ENCODE peak calls at places on chromosome 21, in four cellular contexts. K is GM12878, U is HepG2, T is K562. H is an unnamed sample.

GRCh38 chr21:38561205-38561604 is 62.9 kb upstream of the ERG start:
- DNase-seq in K (no peak), T (no peak), U (no peak), H (no peak)

GRCh38 chr21:44612029-44612486 is at the start of gene KRTAP10-8:
- DNase-seq in U (no peak), K (no peak), T (no peak), H (no peak)

GRCh38 chr21:23887709-23888303 is 1719.5 kb downstream of the MRPL39 start:
- DNase-seq in U (no peak), K (no peak), T (no peak), H (no peak)

GRCh38 chr21:33843216-33843615 is 72.4 kb downstream of the ATP5PO start:
- DNase-seq in K (no peak), T (no peak), U (no peak), H (no peak)

GRCh38 chr21:33069994-33070811 is at the start of gene OLIG1:
- DNase-seq in K (no peak), U (no peak), T (no peak), H (peak)

GRCh38 chr21:45409466-45410150 is 4.6 kb downstream of the COL18A1 start:
- DNase-seq in U (peak), K (no peak), T (no peak), H (no peak)

GRCh38 chr21:37564341-37564923 is 197.9 kb downstream of the DYRK1A start:
- DNase-seq in U (peak), K (peak), T (peak), H (peak)

GRCh38 chr21:35352066-35352770 is 303.1 kb upstream of the RUNX1 start:
- DNase-seq in K (no peak), U (no peak), T (no peak), H (no peak)

GRCh38 chr21:35239811-35240219 is 190.7 kb upstream of the RUNX1 start:
- DNase-seq in K (no peak), T (no peak), U (no peak), H (no peak)

GRCh38 chr21:35090403-35090802 is 41.3 kb upstream of the RUNX1 start:
- DNase-seq in T (no peak), U (no peak), K (no peak), H (no peak)

GRCh38 chr21:32861871-32862270 is 90.3 kb upstream of the PAXBP1 start:
- DNase-seq in K (no peak), U (no peak), T (no peak), H (no peak)

GRCh38 chr21:45076245-45076661 is 1.9 kb downstream of the ADARB1 start:
- DNase-seq in T (no peak), U (peak), K (no peak), H (no peak)

GRCh38 chr21:38039369-38039768 is 123.1 kb upstream of the KCNJ6 start:
- DNase-seq in U (no peak), T (peak), K (no peak), H (no peak)

GRCh38 chr21:16205527-16205926 is 475.7 kb downstream of the USP25 start:
- DNase-seq in U (no peak), K (no peak), T (no peak), H (no peak)

GRCh38 chr21:37380349-37381323 is 14.1 kb downstream of the DYRK1A start:
- DNase-seq in K (no peak), U (no peak), T (no peak), H (no peak)

GRCh38 chr21:44895859-44896258 is 22.4 kb upstream of the PTTG1IP start:
- DNase-seq in K (no peak), T (no peak), U (no peak), H (no peak)

GRCh38 chr21:36965720-36966065 is 776 bp downstream of the HLCS start:
- DNase-seq in T (no peak), K (no peak), U (no peak), H (no peak)

GRCh38 chr21:31688603-31689368 is 29.3 kb downstream of the SOD1 start:
- DNase-seq in T (no peak), K (no peak), U (no peak), H (no peak)

GRCh38 chr21:17612565-17613241 is at the start of gene BTG3:
- DNase-seq in T (peak), K (no peak), U (peak), H (peak)
- TF ChIP-seq POLR2A in T (peak), K (peak), U (peak), H (peak)

GRCh38 chr21:41141031-41141457 is 26.9 kb upstream of the BACE2 start:
- DNase-seq in K (no peak), U (no peak), T (no peak), H (no peak)
- H3K27ac ChIP-seq in K (no peak), U (no peak), T (no peak), H (no peak)

GRCh38 chr21:28342229-28342810 is 650.4 kb downstream of the LTN1 start:
- DNase-seq in U (no peak), T (no peak), K (no peak), H (no peak)
- TF ChIP-seq ESRRA in U (no peak), T (no peak), K (no peak), H (no peak)

DNA sequence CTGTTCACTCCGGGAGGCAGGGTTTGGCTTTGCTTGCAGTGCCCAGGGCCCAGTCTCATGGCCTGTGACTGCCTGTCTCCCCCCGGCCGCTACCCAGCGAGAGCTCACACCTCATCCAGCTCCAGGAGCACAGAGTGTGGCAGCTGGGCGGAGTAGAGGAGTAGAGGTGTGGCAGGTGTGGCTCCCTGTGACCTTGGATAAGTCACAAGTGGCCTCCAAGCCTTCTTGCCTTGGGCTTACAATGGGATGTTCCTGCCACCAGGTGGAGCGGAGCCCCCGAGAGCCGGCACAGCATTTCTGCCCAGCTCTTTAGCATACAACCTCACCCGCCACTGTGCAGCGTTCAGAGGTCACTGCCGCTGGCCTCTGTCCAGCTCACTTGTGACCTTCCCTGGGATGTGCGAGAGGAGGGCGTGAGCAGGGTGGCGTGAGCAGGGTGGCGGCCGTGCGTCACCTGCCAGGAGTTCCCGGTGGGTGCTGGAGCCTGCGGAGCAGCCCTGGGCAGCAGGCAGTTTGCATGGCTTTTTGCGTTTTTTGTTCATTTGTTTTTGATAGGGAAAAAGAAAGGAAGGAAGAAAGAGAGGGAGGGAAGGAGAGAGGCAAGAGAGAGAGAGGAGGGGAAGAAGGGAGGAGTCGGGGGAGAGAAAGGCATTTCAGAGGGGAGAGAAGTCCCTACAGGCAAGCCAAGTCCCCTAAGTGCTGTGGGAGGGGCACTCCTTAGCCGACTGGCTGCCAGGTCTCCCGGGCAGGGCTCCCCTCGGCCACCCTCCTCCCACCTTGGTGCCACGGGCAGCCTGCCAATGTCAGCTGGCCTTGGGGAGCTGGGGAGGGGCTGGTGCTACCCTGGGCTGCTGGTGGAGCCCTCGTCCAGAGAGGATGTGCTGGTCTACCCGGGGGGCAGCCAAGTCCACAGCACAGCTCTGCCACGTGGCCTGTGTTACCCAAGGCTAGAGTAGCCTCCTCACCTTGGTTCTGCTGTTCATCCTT is 42.6 kb downstream of the CRYAA start:
- DNase-seq in K (no peak), U (peak), T (no peak), H (no peak)
- TF ChIP-seq POLR2A in K (no peak), U (peak), T (no peak), H (no peak)

H was measured in A549.